ENCODE peak calls at places on chromosomes 16 and 17, in five cellular contexts. U, H, D, E and M are unnamed samples.

GRCh38 chr16:85614338-85615013 is 1.4 kb downstream of the GSE1 start:
- DNase-seq in H (no peak), U (no peak), E (no peak), D (no peak), M (peak; percentile 33)

GRCh38 chr16:17414421-17414820 is 56.3 kb downstream of the XYLT1 start:
- DNase-seq in H (no peak), E (no peak), D (no peak), U (no peak), M (peak; percentile 14)

GRCh38 chr17:54172654-54173316 is 350.1 kb downstream of the KIF2B start:
- DNase-seq in H (no peak), U (no peak), E (no peak), D (no peak), M (no peak)

GRCh38 chr17:57459286-57459915 is 203.1 kb downstream of the MSI2 start:
- DNase-seq in U (no peak), H (no peak), D (no peak), E (no peak), M (no peak)

GRCh38 chr17:3015890-3016289 is 47.5 kb downstream of the OR1D5 start:
- DNase-seq in E (no peak), H (no peak), D (no peak), U (no peak), M (no peak)

GRCh38 chr17:51000835-51001638 is 119.6 kb downstream of the SPAG9 start:
- DNase-seq in H (no peak), D (no peak), E (no peak), U (no peak), M (no peak)

GRCh38 chr17:65301184-65301583 is 164.0 kb downstream of the RGS9 start:
- DNase-seq in D (no peak), H (no peak), E (no peak), U (no peak), M (no peak)

GRCh38 chr17:732788-733720 is 658 bp downstream of the TLCD3A start:
- DNase-seq in U (peak; percentile 75), E (no peak), D (peak; percentile 24), H (peak; percentile 37), M (peak; percentile 49)

GRCh38 chr17:49117581-49118230 is 14.9 kb upstream of the B4GALNT2 start:
- DNase-seq in H (no peak), U (no peak), D (no peak), E (no peak), M (peak; percentile 51)

GRCh38 chr17:28118362-28118761 is 75.9 kb downstream of the NLK start:
- DNase-seq in H (no peak), E (no peak), U (no peak), D (no peak), M (no peak)

GRCh38 chr17:32854834-32855389 is 22.0 kb downstream of the MYO1D start:
- DNase-seq in U (no peak), D (no peak), H (no peak), E (no peak), M (no peak)

GRCh38 chr16:85615852-85616607 is 2.9 kb downstream of the GSE1 start:
- DNase-seq in H (peak; percentile 70), D (peak; percentile 68), U (peak; percentile 91), E (peak; percentile 59), M (peak; percentile 83)

GRCh38 chr17:48123111-48123510 is 15.5 kb downstream of the SNX11 start:
- DNase-seq in D (no peak), H (no peak), U (no peak), E (no peak), M (no peak)

GRCh38 chr16:85798901-85799496 is 345 bp downstream of the EMC8 start:
- DNase-seq in E (peak; percentile 4), H (no peak), U (no peak), D (no peak), M (peak; percentile 24)

GRCh38 chr16:62644030-62644812 is 608.0 kb upstream of the CDH8 start:
- DNase-seq in E (no peak), D (no peak), U (no peak), H (no peak), M (no peak)

GRCh38 chr17:14604920-14605599 is 304.2 kb downstream of the HS3ST3B1 start:
- DNase-seq in U (peak; percentile 68), D (no peak), E (no peak), H (peak; percentile 30), M (peak; percentile 27)

GRCh38 chr16:85279874-85280545 is 167.7 kb upstream of the CIBAR2 start:
- DNase-seq in D (no peak), H (no peak), U (peak; percentile 76), E (no peak), M (peak; percentile 32)

GRCh38 chr17:633641-634091 is 81.0 kb downstream of the VPS53 start:
- DNase-seq in H (no peak), E (no peak), D (peak; percentile 39), U (peak; percentile 80), M (no peak)

GRCh38 chr17:28999216-28999615 is 6.6 kb downstream of the SEZ6 start:
- DNase-seq in U (no peak), E (no peak), D (no peak), H (no peak), M (no peak)

GRCh38 chr16:62277942-62278341 is 241.7 kb upstream of the CDH8 start:
- DNase-seq in U (no peak), D (no peak), H (no peak), E (no peak), M (no peak)

GRCh38 chr16:30958164-30959083 is 870 bp downstream of the SETD1A start:
- DNase-seq in D (peak; percentile 65), E (peak; percentile 34), U (no peak), H (peak; percentile 52), M (peak; percentile 52)

GRCh38 chr17:5772720-5773119 is 188.4 kb upstream of the NLRP1 start:
- DNase-seq in E (no peak), U (no peak), D (no peak), H (no peak), M (no peak)

GRCh38 chr16:85639529-85640253 is 26.6 kb downstream of the GSE1 start:
- DNase-seq in E (no peak), U (peak; percentile 91), D (no peak), H (no peak), M (no peak)

GRCh38 chr17:8048736-8049135 is 9.9 kb downstream of the ALOX15B start:
- DNase-seq in E (no peak), D (no peak), H (no peak), U (peak; percentile 19), M (no peak)

DNA sequence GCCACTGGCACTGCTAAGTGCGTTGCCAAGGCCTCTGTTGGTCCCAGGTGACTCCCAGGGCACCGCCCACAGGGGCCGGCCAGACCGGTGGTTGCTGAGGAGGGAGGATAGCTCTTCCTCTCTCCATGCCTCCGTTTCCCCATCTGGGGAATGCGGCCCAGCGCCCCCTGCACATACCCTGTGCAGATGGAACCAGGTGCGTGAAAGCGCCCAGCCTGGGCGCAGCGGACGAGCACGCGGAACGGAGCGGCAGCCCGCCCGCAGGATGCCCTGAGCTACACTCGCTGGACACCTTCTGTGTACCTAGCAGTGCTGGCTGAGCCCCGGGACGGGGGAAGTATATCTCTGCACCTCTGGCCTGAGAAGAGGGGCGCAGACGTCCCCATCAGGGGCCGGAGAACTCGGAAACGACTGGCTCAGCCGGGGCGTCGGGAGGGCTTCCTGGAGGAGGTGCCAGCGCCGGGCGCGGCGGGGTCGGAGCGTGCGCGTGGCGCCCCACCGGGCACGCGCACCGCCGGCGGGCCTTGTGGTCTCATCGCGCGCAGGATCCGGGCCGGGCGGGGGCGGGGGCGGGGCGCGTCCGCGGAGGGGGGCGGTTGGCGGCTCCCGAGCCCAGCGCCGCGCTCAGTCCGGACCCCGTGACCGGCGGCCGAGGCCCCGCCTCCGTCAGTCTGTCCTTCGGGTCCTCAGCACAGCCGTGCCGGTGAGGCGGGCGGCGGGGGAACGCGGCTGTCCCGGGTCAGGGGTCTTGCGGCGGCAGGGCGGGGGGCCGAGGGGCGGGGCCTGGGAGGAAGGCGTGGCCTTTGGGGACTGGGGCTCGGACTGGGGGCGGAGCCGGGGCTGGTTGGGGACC is at the start of the genes CCDC78 and HAGHL:
- DNase-seq in H (no peak), E (no peak), U (peak; percentile 81), D (no peak), M (peak; percentile 61)
- H3K4me1 ChIP-seq in H (peaks cover 12% of the 10 kb centered on the region), E (peaks cover 27% of the 10 kb centered on the region), U (peaks cover 40% of the 10 kb centered on the region), D (no peaks in the 10 kb centered on the region), M (peaks cover 29% of the 10 kb centered on the region)

GRCh38 chr16:24919536-24919935 is 73.8 kb downstream of the SLC5A11 start:
- DNase-seq in E (no peak), U (no peak), D (no peak), H (no peak), M (no peak)

GRCh38 chr16:24920568-24920967 is 74.8 kb downstream of the SLC5A11 start:
- DNase-seq in H (no peak), E (no peak), D (no peak), U (no peak), M (no peak)

GRCh38 chr16:24917891-24918290 is 72.1 kb downstream of the SLC5A11 start:
- DNase-seq in H (no peak), E (no peak), U (no peak), D (no peak), M (no peak)

GRCh38 chr16:24918641-24919040 is 72.9 kb downstream of the SLC5A11 start:
- DNase-seq in D (no peak), E (no peak), H (no peak), U (no peak), M (no peak)

GRCh38 chr16:24921229-24921628 is 75.5 kb downstream of the SLC5A11 start:
- DNase-seq in U (no peak), D (no peak), H (no peak), E (no peak), M (no peak)
- TF ChIP-seq CTCF in U (no peak), D (no peak), H (no peak), E (no peak), M (no peak)

DNA sequence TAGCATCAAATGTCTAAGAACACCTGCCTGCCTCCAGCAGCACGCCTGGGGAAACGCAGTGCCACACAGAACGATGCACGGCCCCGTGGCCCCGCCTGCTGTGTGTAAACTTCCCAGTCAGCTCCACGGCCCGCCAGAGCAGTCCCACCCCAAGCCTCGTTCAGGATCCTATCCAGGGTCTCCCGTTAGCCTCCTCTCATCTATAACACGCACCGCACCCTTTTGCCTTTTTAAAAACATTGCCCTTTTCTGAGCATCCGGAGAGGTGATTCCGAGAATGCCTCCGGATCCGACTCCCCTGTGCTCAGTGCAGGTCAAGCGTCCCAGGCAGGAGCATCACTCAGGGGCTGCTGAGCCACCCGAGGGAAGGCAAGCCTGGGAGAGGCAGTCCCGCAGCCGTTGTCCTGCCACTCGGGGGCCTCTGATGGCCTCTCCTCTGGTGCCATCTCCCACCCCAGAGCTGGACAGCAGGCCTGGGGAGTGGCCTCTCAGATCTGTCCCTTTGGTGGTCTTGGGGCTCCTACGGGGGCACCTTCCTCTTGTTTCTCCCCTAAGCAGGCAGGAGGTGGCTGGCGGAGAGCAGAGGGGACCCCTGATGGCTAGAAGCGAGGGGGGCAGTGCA is 38.0 kb upstream of the SLC38A10 start:
- DNase-seq in U (no peak), H (no peak), E (no peak), D (no peak), M (no peak)
- H3K4me1 ChIP-seq in U (peaks cover 41% of the 10 kb centered on the region), H (peaks cover 18% of the 10 kb centered on the region), E (no peaks in the 10 kb centered on the region), D (peaks cover 4% of the 10 kb centered on the region), M (peaks cover 51% of the 10 kb centered on the region)

DNA sequence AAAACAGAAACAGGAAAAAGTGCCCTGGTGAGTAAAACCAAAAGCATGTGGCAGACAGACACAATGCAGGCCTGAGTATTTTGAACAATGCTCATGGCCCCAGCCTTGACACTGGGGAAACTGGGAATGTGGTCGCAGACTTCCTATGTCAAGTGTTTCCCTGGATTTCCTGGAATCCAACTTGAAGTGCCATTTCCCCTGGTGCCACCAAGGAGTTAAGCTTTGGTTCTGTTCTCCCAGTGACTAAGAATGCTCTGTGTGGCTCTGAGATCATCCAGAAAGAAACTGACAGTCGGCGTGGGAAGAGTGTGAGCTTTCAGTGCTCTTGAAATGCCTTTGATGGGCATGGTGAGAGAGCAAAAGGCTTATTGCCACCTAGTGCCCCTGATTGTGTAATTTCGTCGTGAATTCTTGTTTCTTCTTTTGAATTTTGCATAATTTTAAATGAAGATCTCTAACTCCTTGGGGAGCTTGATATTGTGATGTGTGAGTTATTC is 96.0 kb downstream of the YPEL2 start:
- DNase-seq in D (no peak), H (peak; percentile 38), U (no peak), E (no peak), M (no peak)
- TF ChIP-seq CTCF in D (no peak), H (no peak), U (no peak), E (no peak), M (no peak)